ENCODE peak calls at places on chromosomes 12 and 14, in eight cellular contexts. F, L, H, P, G, V, Q and O are unnamed samples.
A peak's percentile ranks its signal among the peaks of the same experiment; 100 is the strongest.

GRCh38 chr14:26370118-26370517 is 227.7 kb downstream of the NOVA1 start:
- DNase-seq in F (no peak), L (no peak), H (no peak), P (no peak), G (no peak), V (peak; percentile 36), Q (no peak), O (no peak)

GRCh38 chr12:15910864-15911696 is at the start of gene DERA:
- DNase-seq in F (no peak), L (peak; percentile 89), H (peak; percentile 68), P (peak; percentile 95), G (peak; percentile 14), V (peak; percentile 90), Q (peak; percentile 92), O (peak; percentile 42)

GRCh38 chr14:100030441-100031153 is 34.6 kb upstream of the EVL start:
- DNase-seq in F (peak; percentile 74), L (no peak), H (no peak), P (peak; percentile 81), G (no peak), V (no peak), Q (no peak), O (no peak)

GRCh38 chr12:127998936-127999467 is 268.0 kb upstream of the TMEM132C start:
- DNase-seq in F (no peak), L (no peak), H (no peak), P (no peak), G (no peak), V (no peak), Q (no peak), O (no peak)

GRCh38 chr12:65999564-66000280 is 130.8 kb downstream of the LLPH start:
- DNase-seq in F (no peak), L (no peak), H (no peak), P (no peak), G (no peak), V (no peak), Q (no peak), O (no peak)

GRCh38 chr14:100135073-100135472 is 24.4 kb downstream of the DEGS2 start:
- DNase-seq in F (no peak), L (no peak), H (no peak), P (no peak), G (no peak), V (no peak), Q (no peak), O (no peak)

GRCh38 chr12:82835217-82835616 is 148.5 kb downstream of the TMTC2 start:
- DNase-seq in F (no peak), L (no peak), H (no peak), P (peak; percentile 43), G (no peak), V (no peak), Q (no peak), O (no peak)

GRCh38 chr12:104197264-104197663 is 18.3 kb upstream of the TXNRD1 start:
- DNase-seq in F (no peak), L (no peak), H (no peak), P (no peak), G (no peak), V (no peak), Q (no peak), O (no peak)

GRCh38 chr12:77893918-77894317 is 63.2 kb downstream of the NAV3 start:
- DNase-seq in F (no peak), L (peak; percentile 89), H (no peak), P (no peak), G (no peak), V (no peak), Q (no peak), O (no peak)